ENCODE peak calls at places on chromosomes 6 and 20, in six cellular contexts. T is pancreas, L is suprapubic skin, B is fibroblast of lung, R is left ventricle myocardium inferior, Q is GM23338. A is an unnamed sample.

GRCh38 chr6:107280791-107281190 is 165.5 kb upstream of the BEND3 start:
- DNase-seq in Q (no peak), R (no peak), B (no peak), T (no peak), L (no peak), A (no peak)

GRCh38 chr6:16483315-16483875 is 245.0 kb downstream of the GMPR start:
- DNase-seq in L (no peak), Q (no peak), T (no peak), R (no peak), B (no peak), A (no peak)

GRCh38 chr6:123838612-123839279 is 35.1 kb downstream of the NKAIN2 start:
- DNase-seq in Q (peak; percentile 14), R (no peak), T (no peak), B (no peak), L (no peak), A (no peak)

GRCh38 chr6:104182811-104183210 is 676.9 kb downstream of the HACE1 start:
- DNase-seq in R (no peak), T (no peak), Q (no peak), L (no peak), B (no peak), A (no peak)

GRCh38 chr20:38864662-38865061 is 59.2 kb downstream of the PPP1R16B start:
- DNase-seq in T (no peak), B (no peak), L (no peak), Q (no peak), R (no peak), A (no peak)

GRCh38 chr6:105184921-105185320 is 5.1 kb upstream of the POPDC3 start:
- DNase-seq in B (no peak), Q (no peak), T (no peak), R (no peak), L (no peak), A (no peak)

GRCh38 chr20:4902788-4903187 is 98.5 kb downstream of the SLC23A2 start:
- DNase-seq in T (no peak), B (no peak), R (no peak), Q (no peak), L (no peak), A (no peak)

GRCh38 chr20:52193886-52194545 is 2.4 kb upstream of the ZFP64 start:
- DNase-seq in T (no peak), L (no peak), R (no peak), B (no peak), Q (no peak), A (no peak)

GRCh38 chr6:12060780-12061619 is 48.9 kb downstream of the HIVEP1 start:
- DNase-seq in R (peak; percentile 41), T (peak; percentile 31), Q (peak; percentile 92), B (peak; percentile 51), L (no peak), A (no peak)

GRCh38 chr6:141153563-141153962 is 979.2 kb upstream of the GJE1 start:
- DNase-seq in L (no peak), T (no peak), R (no peak), Q (peak; percentile 94), B (no peak), A (no peak)

GRCh38 chr20:3430376-3431069 is 23.1 kb upstream of the DNAAF9 start:
- DNase-seq in T (no peak), B (no peak), R (no peak), L (no peak), Q (no peak), A (no peak)

GRCh38 chr6:70954750-70955149 is 2.1 kb downstream of the B3GAT2 start:
- DNase-seq in Q (peak; percentile 45), T (no peak), R (no peak), B (no peak), L (no peak), A (no peak)

GRCh38 chr6:111818539-111819226 is 54.6 kb downstream of the FYN start:
- DNase-seq in T (no peak), L (no peak), B (peak; percentile 34), Q (no peak), R (no peak), A (no peak)

GRCh38 chr6:30643656-30644055 is 3.3 kb upstream of the C6orf136 start:
- DNase-seq in L (no peak), Q (no peak), T (no peak), R (no peak), B (no peak), A (no peak)

GRCh38 chr6:30644769-30645168 is 2.2 kb upstream of the C6orf136 start:
- DNase-seq in B (no peak), T (no peak), L (no peak), Q (no peak), R (no peak), A (no peak)

GRCh38 chr6:30635834-30636233 is 9.2 kb downstream of the ATAT1 start:
- DNase-seq in Q (no peak), L (no peak), B (no peak), R (no peak), T (no peak), A (no peak)

GRCh38 chr6:30641048-30641447 is 5.9 kb upstream of the C6orf136 start:
- DNase-seq in B (no peak), R (no peak), T (no peak), L (no peak), Q (no peak), A (no peak)

DNA sequence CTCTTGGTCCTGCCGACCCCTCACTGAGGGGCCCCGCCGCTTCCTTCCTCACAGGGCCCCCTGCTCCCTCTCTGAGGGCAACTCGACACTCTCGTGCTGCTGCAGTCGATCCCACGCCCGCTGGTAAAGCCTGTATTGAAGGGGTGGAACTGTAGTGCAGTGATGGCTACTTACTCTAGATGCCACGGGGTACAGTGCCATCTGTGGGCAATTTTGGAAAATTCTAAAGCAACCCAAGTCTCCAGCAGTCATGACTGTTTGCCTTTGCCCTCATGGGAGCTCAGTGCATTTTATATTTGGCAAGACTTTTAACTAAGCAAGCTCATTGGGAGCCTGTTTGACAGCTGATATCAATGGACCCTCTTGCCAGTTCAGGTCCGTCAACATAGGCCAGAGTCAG is 6.5 kb upstream of the C6orf136 start:
- DNase-seq in B (no peak), Q (no peak), L (no peak), T (no peak), R (no peak), A (no peak)
- TF ChIP-seq CTCF in B (no peak), Q (no peak), L (no peak), T (no peak), R (no peak), A (no peak)

GRCh38 chr20:16417001-16417400 is 156.2 kb downstream of the KIF16B start:
- DNase-seq in R (no peak), Q (no peak), B (no peak), L (no peak), T (no peak), A (no peak)
- H3K27ac ChIP-seq in R (no peak overlapping the region), Q (no peak overlapping the region), B (no peak overlapping the region), L (no peak overlapping the region), T (no peak overlapping the region), A (no peak overlapping the region)

DNA sequence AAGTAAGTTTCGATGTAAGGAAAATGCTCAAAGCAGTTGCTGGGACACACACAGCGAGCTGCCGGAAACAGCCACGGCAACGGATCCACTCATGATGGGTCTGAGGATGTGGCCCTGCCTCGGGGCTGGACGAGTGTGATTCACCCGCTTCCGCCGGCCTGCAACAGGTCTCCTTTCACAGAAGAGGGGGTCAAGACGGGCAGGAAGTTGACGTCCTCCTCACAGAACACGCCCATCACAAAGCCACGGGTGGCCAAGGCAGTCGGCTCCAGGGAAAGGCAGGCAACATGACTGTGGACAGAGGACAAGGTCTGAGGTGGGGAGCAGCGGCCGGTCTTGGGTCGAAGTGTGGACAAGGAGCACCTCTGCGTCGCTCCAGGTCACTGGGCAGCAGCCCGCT is 29.9 kb upstream of the SMOC2 start:
- DNase-seq in L (peak; percentile 60), B (no peak), T (no peak), Q (no peak), R (no peak), A (no peak)
- TF ChIP-seq CTCF in L (no peak), B (no peak), T (no peak), Q (no peak), R (no peak), A (no peak)

GRCh38 chr6:134245041-134245440 is 72.9 kb downstream of the SGK1 start:
- DNase-seq in L (no peak), Q (no peak), R (no peak), B (peak; percentile 59), T (peak; percentile 59), A (no peak)
- H3K27ac ChIP-seq in L (no peak overlapping the region), Q (no peak overlapping the region), R (no peak overlapping the region), B (no peak overlapping the region), T (peak overlapping the region; percentile 17), A (no peak overlapping the region)

GRCh38 chr6:24867104-24867703 is 68.5 kb upstream of the ARMH2 start:
- DNase-seq in B (no peak), Q (peak; percentile 29), R (no peak), T (no peak), L (no peak), A (no peak)
- TF ChIP-seq CTCF in B (no peak), Q (peak; percentile 32), R (no peak), T (no peak), L (no peak), A (no peak)

DNA sequence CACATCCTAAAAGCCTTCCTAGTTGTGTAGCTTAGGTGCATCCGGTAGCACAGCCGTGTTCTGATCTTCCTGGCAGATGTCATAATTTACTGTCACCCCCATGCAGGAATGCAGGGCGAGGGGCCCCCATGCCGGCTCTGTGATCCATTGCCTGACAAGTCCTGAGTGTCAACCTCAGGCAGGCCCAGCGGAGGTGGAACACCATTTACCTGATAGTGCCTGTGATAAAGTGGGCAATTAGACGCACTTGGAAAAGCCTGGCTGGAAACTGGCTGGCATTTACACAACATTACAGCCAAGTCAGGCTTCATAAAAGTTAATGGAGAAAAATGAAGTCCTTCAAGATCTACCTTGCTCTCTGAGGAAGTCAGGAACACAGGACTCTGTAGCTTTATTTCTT is 521.4 kb upstream of the JAG1 start:
- DNase-seq in T (no peak), L (no peak), Q (no peak), R (peak; percentile 24), B (no peak), A (no peak)
- H3K27ac ChIP-seq in T (no peak overlapping the region), L (no peak overlapping the region), Q (no peak overlapping the region), R (peak overlapping the region; percentile 68), B (no peak overlapping the region), A (no peak overlapping the region)

GRCh38 chr6:168229368-168229752 is 90.2 kb downstream of the DACT2 start:
- DNase-seq in R (no peak), B (no peak), T (no peak), Q (peak; percentile 25), L (no peak), A (no peak)

GRCh38 chr6:168231393-168231957 is 88.1 kb downstream of the DACT2 start:
- DNase-seq in T (no peak), L (no peak), R (no peak), B (no peak), Q (no peak), A (no peak)

GRCh38 chr6:168232528-168232927 is 87.0 kb downstream of the DACT2 start:
- DNase-seq in L (no peak), R (no peak), B (no peak), T (no peak), Q (no peak), A (no peak)

GRCh38 chr6:168232046-168232445 is 87.5 kb downstream of the DACT2 start:
- DNase-seq in Q (no peak), B (no peak), R (no peak), T (no peak), L (no peak), A (no peak)

GRCh38 chr6:168232989-168233874 is 86.3 kb downstream of the DACT2 start:
- DNase-seq in T (no peak), R (no peak), Q (no peak), L (no peak), B (no peak), A (no peak)
- TF ChIP-seq CTCF in T (no peak), R (no peak), Q (no peak), L (no peak), B (no peak), A (no peak)

GRCh38 chr6:36576573-36576972 is 17.6 kb upstream of the SRSF3 start:
- DNase-seq in T (no peak), Q (no peak), B (no peak), L (no peak), R (no peak), A (no peak)
- H3K27ac ChIP-seq in T (no peak overlapping the region), Q (no peak overlapping the region), B (no peak overlapping the region), L (peak overlapping the region; percentile 53), R (no peak overlapping the region), A (no peak overlapping the region)

A was measured in vagina.